ENCODE peak calls at places on chromosomes 5 and 9, in seven cellular contexts. One of them, this sample, is unnamed.

GRCh38 chr5:117679046-117679445 is 1104.4 kb upstream of the SEMA6A start:
- DNase-seq in NCI-H2081: no peak
- DNase-seq in pancreas: no peak
- DNase-seq in IMR-90: no peak
- DNase-seq in neural crest cell: no peak
- DNase-seq in HS-5: no peak
- DNase-seq in PC-9: no peak
- DNase-seq in this sample: no peak

GRCh38 chr5:72510610-72511121 is 3.5 kb upstream of the ZNF366 start:
- DNase-seq in NCI-H2081: no peak
- DNase-seq in pancreas: no peak
- DNase-seq in IMR-90: peak; percentile 86
- DNase-seq in neural crest cell: no peak
- DNase-seq in HS-5: peak; percentile 38
- DNase-seq in PC-9: no peak
- DNase-seq in this sample: no peak

GRCh38 chr5:122907238-122907637 is 61.8 kb downstream of the SNX24 start:
- DNase-seq in NCI-H2081: no peak
- DNase-seq in pancreas: no peak
- DNase-seq in IMR-90: peak; percentile 14
- DNase-seq in neural crest cell: no peak
- DNase-seq in HS-5: peak; percentile 20
- DNase-seq in PC-9: peak; percentile 72
- DNase-seq in this sample: no peak

GRCh38 chr9:128420651-128421473 is at the start of gene CERCAM:
- DNase-seq in NCI-H2081: peak; percentile 22
- DNase-seq in pancreas: peak; percentile 63
- DNase-seq in IMR-90: peak; percentile 25
- DNase-seq in neural crest cell: peak; percentile 60
- DNase-seq in HS-5: peak; percentile 19
- DNase-seq in PC-9: no peak
- DNase-seq in this sample: peak; percentile 55

GRCh38 chr5:468401-468800 is 25.4 kb downstream of the EXOC3 start:
- DNase-seq in NCI-H2081: no peak
- DNase-seq in pancreas: no peak
- DNase-seq in IMR-90: no peak
- DNase-seq in neural crest cell: no peak
- DNase-seq in HS-5: no peak
- DNase-seq in PC-9: no peak
- DNase-seq in this sample: no peak

GRCh38 chr9:129597355-129598088 is 23.4 kb downstream of the C9orf50 start:
- DNase-seq in NCI-H2081: no peak
- DNase-seq in pancreas: peak; percentile 61
- DNase-seq in IMR-90: peak; percentile 65
- DNase-seq in neural crest cell: peak; percentile 60
- DNase-seq in HS-5: no peak
- DNase-seq in PC-9: no peak
- DNase-seq in this sample: no peak

GRCh38 chr5:36908544-36909260 is 32.1 kb downstream of the NIPBL start:
- DNase-seq in NCI-H2081: no peak
- DNase-seq in pancreas: no peak
- DNase-seq in IMR-90: no peak
- DNase-seq in neural crest cell: no peak
- DNase-seq in HS-5: no peak
- DNase-seq in PC-9: peak; percentile 4
- DNase-seq in this sample: no peak

GRCh38 chr9:137583347-137583746 is 4.6 kb upstream of the DPH7 start:
- DNase-seq in NCI-H2081: no peak
- DNase-seq in pancreas: no peak
- DNase-seq in IMR-90: no peak
- DNase-seq in neural crest cell: no peak
- DNase-seq in HS-5: no peak
- DNase-seq in PC-9: no peak
- DNase-seq in this sample: no peak

GRCh38 chr9:36392489-36392888 is 7.6 kb downstream of the RNF38 start:
- DNase-seq in NCI-H2081: no peak
- DNase-seq in pancreas: no peak
- DNase-seq in IMR-90: peak; percentile 31
- DNase-seq in neural crest cell: no peak
- DNase-seq in HS-5: no peak
- DNase-seq in PC-9: no peak
- DNase-seq in this sample: no peak

GRCh38 chr5:28265877-28266276 is 1227.5 kb upstream of the CDH9 start:
- DNase-seq in NCI-H2081: no peak
- DNase-seq in pancreas: no peak
- DNase-seq in IMR-90: no peak
- DNase-seq in neural crest cell: no peak
- DNase-seq in HS-5: no peak
- DNase-seq in PC-9: no peak
- DNase-seq in this sample: no peak

GRCh38 chr5:94595281-94595680 is 23.1 kb downstream of the KIAA0825 start:
- DNase-seq in NCI-H2081: no peak
- DNase-seq in pancreas: no peak
- DNase-seq in IMR-90: no peak
- DNase-seq in neural crest cell: no peak
- DNase-seq in HS-5: no peak
- DNase-seq in PC-9: no peak
- DNase-seq in this sample: no peak

GRCh38 chr9:33734911-33735310 is 60.5 kb upstream of the PRSS3 start:
- DNase-seq in NCI-H2081: no peak
- DNase-seq in pancreas: no peak
- DNase-seq in IMR-90: no peak
- DNase-seq in neural crest cell: no peak
- DNase-seq in HS-5: no peak
- DNase-seq in PC-9: peak; percentile 74
- DNase-seq in this sample: no peak

GRCh38 chr9:78032599-78033457 is 1.2 kb upstream of the GNAQ start:
- DNase-seq in NCI-H2081: no peak
- DNase-seq in pancreas: no peak
- DNase-seq in IMR-90: no peak
- DNase-seq in neural crest cell: no peak
- DNase-seq in HS-5: no peak
- DNase-seq in PC-9: no peak
- DNase-seq in this sample: no peak

GRCh38 chr9:123453058-123453667 is 97.2 kb downstream of the CRB2 start:
- DNase-seq in NCI-H2081: no peak
- DNase-seq in pancreas: no peak
- DNase-seq in IMR-90: no peak
- DNase-seq in neural crest cell: no peak
- DNase-seq in HS-5: no peak
- DNase-seq in PC-9: no peak
- DNase-seq in this sample: peak; percentile 18

GRCh38 chr5:179783128-179783527 is 10.7 kb upstream of the LTC4S start:
- DNase-seq in NCI-H2081: no peak
- DNase-seq in pancreas: no peak
- DNase-seq in IMR-90: no peak
- DNase-seq in neural crest cell: no peak
- DNase-seq in HS-5: no peak
- DNase-seq in PC-9: no peak
- DNase-seq in this sample: no peak

GRCh38 chr9:68975644-68976043 is 38.3 kb downstream of the PRKACG start:
- DNase-seq in NCI-H2081: no peak
- DNase-seq in pancreas: no peak
- DNase-seq in IMR-90: no peak
- DNase-seq in neural crest cell: no peak
- DNase-seq in HS-5: no peak
- DNase-seq in PC-9: no peak
- DNase-seq in this sample: no peak

GRCh38 chr9:110189001-110189400 is 19.0 kb downstream of the C9orf152 start:
- DNase-seq in NCI-H2081: no peak
- DNase-seq in pancreas: peak; percentile 65
- DNase-seq in IMR-90: peak; percentile 18
- DNase-seq in neural crest cell: no peak
- DNase-seq in HS-5: no peak
- DNase-seq in PC-9: no peak
- DNase-seq in this sample: peak; percentile 77

GRCh38 chr5:172858990-172859811 is 25.1 kb downstream of the ERGIC1 start:
- DNase-seq in NCI-H2081: no peak
- DNase-seq in pancreas: peak; percentile 48
- DNase-seq in IMR-90: peak; percentile 93
- DNase-seq in neural crest cell: no peak
- DNase-seq in HS-5: peak; percentile 87
- DNase-seq in PC-9: peak; percentile 95
- DNase-seq in this sample: peak; percentile 83

GRCh38 chr9:89661956-89662717 is 57.3 kb downstream of the GADD45G start:
- DNase-seq in NCI-H2081: peak; percentile 97
- DNase-seq in pancreas: peak; percentile 99
- DNase-seq in IMR-90: peak; percentile 86
- DNase-seq in neural crest cell: peak; percentile 80
- DNase-seq in HS-5: no peak
- DNase-seq in PC-9: no peak
- DNase-seq in this sample: peak; percentile 99

GRCh38 chr9:71383308-71383707 is 261.9 kb upstream of the TRPM3 start:
- DNase-seq in NCI-H2081: no peak
- DNase-seq in pancreas: no peak
- DNase-seq in IMR-90: no peak
- DNase-seq in neural crest cell: no peak
- DNase-seq in HS-5: no peak
- DNase-seq in PC-9: no peak
- DNase-seq in this sample: no peak

GRCh38 chr5:95735436-95735835 is 4.3 kb downstream of the RHOBTB3 start:
- DNase-seq in NCI-H2081: no peak
- DNase-seq in pancreas: no peak
- DNase-seq in IMR-90: no peak
- DNase-seq in neural crest cell: no peak
- DNase-seq in HS-5: no peak
- DNase-seq in PC-9: no peak
- DNase-seq in this sample: no peak

GRCh38 chr9:8917978-8918739 is 1118.6 kb upstream of the DMAC1 start:
- DNase-seq in NCI-H2081: peak; percentile 35
- DNase-seq in pancreas: no peak
- DNase-seq in IMR-90: no peak
- DNase-seq in neural crest cell: no peak
- DNase-seq in HS-5: no peak
- DNase-seq in PC-9: no peak
- DNase-seq in this sample: no peak

GRCh38 chr9:974993-975739 is 1.3 kb upstream of the DMRT3 start:
- DNase-seq in NCI-H2081: no peak
- DNase-seq in pancreas: no peak
- DNase-seq in IMR-90: no peak
- DNase-seq in neural crest cell: no peak
- DNase-seq in HS-5: no peak
- DNase-seq in PC-9: no peak
- DNase-seq in this sample: no peak

GRCh38 chr5:82405166-82405565 is 127.0 kb upstream of the RPS23 start:
- DNase-seq in NCI-H2081: no peak
- DNase-seq in pancreas: no peak
- DNase-seq in IMR-90: peak; percentile 87
- DNase-seq in neural crest cell: no peak
- DNase-seq in HS-5: peak; percentile 45
- DNase-seq in PC-9: peak; percentile 68
- DNase-seq in this sample: no peak

GRCh38 chr5:40166757-40167156 is 513.0 kb upstream of the PTGER4 start:
- DNase-seq in NCI-H2081: no peak
- DNase-seq in pancreas: no peak
- DNase-seq in IMR-90: peak; percentile 44
- DNase-seq in neural crest cell: no peak
- DNase-seq in HS-5: peak; percentile 36
- DNase-seq in PC-9: no peak
- DNase-seq in this sample: no peak

GRCh38 chr5:76870046-76870445 is 20.2 kb downstream of the S100Z start:
- DNase-seq in NCI-H2081: no peak
- DNase-seq in pancreas: no peak
- DNase-seq in IMR-90: peak; percentile 6
- DNase-seq in neural crest cell: no peak
- DNase-seq in HS-5: peak; percentile 1
- DNase-seq in PC-9: no peak
- DNase-seq in this sample: no peak

GRCh38 chr9:97545507-97545906 is 44.0 kb downstream of the TMOD1 start:
- DNase-seq in NCI-H2081: no peak
- DNase-seq in pancreas: no peak
- DNase-seq in IMR-90: no peak
- DNase-seq in neural crest cell: no peak
- DNase-seq in HS-5: no peak
- DNase-seq in PC-9: no peak
- DNase-seq in this sample: no peak

GRCh38 chr5:175059687-175060194 is 335.4 kb downstream of the MSX2 start:
- DNase-seq in NCI-H2081: no peak
- DNase-seq in pancreas: no peak
- DNase-seq in IMR-90: peak; percentile 62
- DNase-seq in neural crest cell: peak; percentile 63
- DNase-seq in HS-5: peak; percentile 2
- DNase-seq in PC-9: no peak
- DNase-seq in this sample: peak; percentile 57

GRCh38 chr9:114287001-114287762 is 35.7 kb upstream of the ORM1 start:
- DNase-seq in NCI-H2081: peak; percentile 48
- DNase-seq in pancreas: peak; percentile 7
- DNase-seq in IMR-90: no peak
- DNase-seq in neural crest cell: no peak
- DNase-seq in HS-5: no peak
- DNase-seq in PC-9: no peak
- DNase-seq in this sample: peak; percentile 40

GRCh38 chr5:177194278-177194677 is 60.7 kb downstream of the NSD1 start:
- DNase-seq in NCI-H2081: no peak
- DNase-seq in pancreas: no peak
- DNase-seq in IMR-90: peak; percentile 94
- DNase-seq in neural crest cell: no peak
- DNase-seq in HS-5: peak; percentile 98
- DNase-seq in PC-9: peak; percentile 90
- DNase-seq in this sample: no peak

GRCh38 chr5:74316064-74316586 is 324.4 kb downstream of the ENC1 start:
- DNase-seq in NCI-H2081: no peak
- DNase-seq in pancreas: peak; percentile 18
- DNase-seq in IMR-90: peak; percentile 98
- DNase-seq in neural crest cell: no peak
- DNase-seq in HS-5: peak; percentile 93
- DNase-seq in PC-9: peak; percentile 98
- DNase-seq in this sample: no peak

GRCh38 chr9:86202338-86202882 is 57.0 kb downstream of the C9orf153 start:
- DNase-seq in NCI-H2081: peak; percentile 35
- DNase-seq in pancreas: peak; percentile 25
- DNase-seq in IMR-90: peak; percentile 61
- DNase-seq in neural crest cell: no peak
- DNase-seq in HS-5: peak; percentile 24
- DNase-seq in PC-9: peak; percentile 52
- DNase-seq in this sample: no peak

GRCh38 chr9:95092321-95093072 is 225.0 kb downstream of the FANCC start:
- DNase-seq in NCI-H2081: no peak
- DNase-seq in pancreas: no peak
- DNase-seq in IMR-90: peak; percentile 68
- DNase-seq in neural crest cell: no peak
- DNase-seq in HS-5: no peak
- DNase-seq in PC-9: peak; percentile 87
- DNase-seq in this sample: no peak

GRCh38 chr5:140318778-140319177 is 15.9 kb upstream of the PFDN1 start:
- DNase-seq in NCI-H2081: no peak
- DNase-seq in pancreas: no peak
- DNase-seq in IMR-90: no peak
- DNase-seq in neural crest cell: no peak
- DNase-seq in HS-5: no peak
- DNase-seq in PC-9: no peak
- DNase-seq in this sample: no peak

GRCh38 chr9:33137271-33137670 is 29.9 kb downstream of the B4GALT1 start:
- DNase-seq in NCI-H2081: no peak
- DNase-seq in pancreas: no peak
- DNase-seq in IMR-90: no peak
- DNase-seq in neural crest cell: no peak
- DNase-seq in HS-5: no peak
- DNase-seq in PC-9: no peak
- DNase-seq in this sample: peak; percentile 29

GRCh38 chr9:114027901-114028465 is 50.1 kb downstream of the AMBP start:
- DNase-seq in NCI-H2081: no peak
- DNase-seq in pancreas: no peak
- DNase-seq in IMR-90: no peak
- DNase-seq in neural crest cell: no peak
- DNase-seq in HS-5: no peak
- DNase-seq in PC-9: no peak
- DNase-seq in this sample: peak; percentile 12

GRCh38 chr5:127959152-127959764 is 124.3 kb upstream of the SLC12A2 start:
- DNase-seq in NCI-H2081: peak; percentile 80
- DNase-seq in pancreas: peak; percentile 53
- DNase-seq in IMR-90: peak; percentile 92
- DNase-seq in neural crest cell: no peak
- DNase-seq in HS-5: peak; percentile 73
- DNase-seq in PC-9: peak; percentile 81
- DNase-seq in this sample: no peak

GRCh38 chr5:174571662-174572397 is 152.6 kb upstream of the MSX2 start:
- DNase-seq in NCI-H2081: no peak
- DNase-seq in pancreas: peak; percentile 45
- DNase-seq in IMR-90: peak; percentile 98
- DNase-seq in neural crest cell: no peak
- DNase-seq in HS-5: no peak
- DNase-seq in PC-9: peak; percentile 62
- DNase-seq in this sample: peak; percentile 44

This sample was measured in left lobe of liver.